ENCODE peak calls at places on chromosome 16, in ten cellular contexts. One of them, this sample, is unnamed.

GRCh38 chr16:31873556-31874353 is at the start of gene ZNF267:
- DNase-seq in spleen: peak; percentile 94
- DNase-seq in NCI-H1092: peak; percentile 90
- DNase-seq in SK-N-MC: peak; percentile 53
- DNase-seq in GM10248: peak; percentile 88
- DNase-seq in pulmonary artery endothelial cell: peak; percentile 73
- DNase-seq in NCI-H2171: peak; percentile 95
- DNase-seq in A549: peak; percentile 88
- DNase-seq in activated T-helper 2 cell treated with anti-CD3 and anti-CD28 coated beads, Interferon-gamma antibody, Interleukin-2, Interleukin-4, amounts not matched to agents 10 μg/mL and 5 μg/mL and 100 μg/mL, durations not matched to agents 14 hours and 24 hours and 36 hours: peak; percentile 90
- DNase-seq in B cell: peak; percentile 95
- DNase-seq in this sample: peak; percentile 90

GRCh38 chr16:28987170-28987853 is 2.5 kb downstream of the LAT start:
- DNase-seq in NCI-H1092: no peak
- DNase-seq in SK-N-MC: no peak
- DNase-seq in spleen: no peak
- DNase-seq in pulmonary artery endothelial cell: no peak
- DNase-seq in activated T-helper 2 cell treated with anti-CD3 and anti-CD28 coated beads, Interferon-gamma antibody, Interleukin-2, Interleukin-4, amounts not matched to agents 10 μg/mL and 5 μg/mL and 100 μg/mL, durations not matched to agents 14 hours and 24 hours and 36 hours: no peak
- DNase-seq in NCI-H2171: no peak
- DNase-seq in GM10248: no peak
- DNase-seq in B cell: no peak
- DNase-seq in A549: no peak
- DNase-seq in this sample: no peak

GRCh38 chr16:9946022-9946720 is 236.1 kb downstream of the GRIN2A start:
- DNase-seq in spleen: no peak
- DNase-seq in GM10248: no peak
- DNase-seq in NCI-H2171: no peak
- DNase-seq in NCI-H1092: no peak
- DNase-seq in A549: no peak
- DNase-seq in pulmonary artery endothelial cell: no peak
- DNase-seq in B cell: no peak
- DNase-seq in activated T-helper 2 cell treated with anti-CD3 and anti-CD28 coated beads, Interferon-gamma antibody, Interleukin-2, Interleukin-4, amounts not matched to agents 10 μg/mL and 5 μg/mL and 100 μg/mL, durations not matched to agents 14 hours and 24 hours and 36 hours: no peak
- DNase-seq in SK-N-MC: no peak
- DNase-seq in this sample: no peak

GRCh38 chr16:62548095-62548494 is 511.9 kb upstream of the CDH8 start:
- DNase-seq in A549: no peak
- DNase-seq in pulmonary artery endothelial cell: no peak
- DNase-seq in NCI-H2171: no peak
- DNase-seq in NCI-H1092: no peak
- DNase-seq in spleen: no peak
- DNase-seq in activated T-helper 2 cell treated with anti-CD3 and anti-CD28 coated beads, Interferon-gamma antibody, Interleukin-2, Interleukin-4, amounts not matched to agents 10 μg/mL and 5 μg/mL and 100 μg/mL, durations not matched to agents 14 hours and 24 hours and 36 hours: no peak
- DNase-seq in B cell: no peak
- DNase-seq in GM10248: no peak
- DNase-seq in SK-N-MC: no peak
- DNase-seq in this sample: no peak

GRCh38 chr16:4859900-4860255 is 12.6 kb downstream of the UBN1 start:
- DNase-seq in NCI-H2171: no peak
- DNase-seq in NCI-H1092: no peak
- DNase-seq in SK-N-MC: no peak
- DNase-seq in pulmonary artery endothelial cell: peak; percentile 37
- DNase-seq in GM10248: no peak
- DNase-seq in B cell: no peak
- DNase-seq in spleen: no peak
- DNase-seq in A549: no peak
- DNase-seq in activated T-helper 2 cell treated with anti-CD3 and anti-CD28 coated beads, Interferon-gamma antibody, Interleukin-2, Interleukin-4, amounts not matched to agents 10 μg/mL and 5 μg/mL and 100 μg/mL, durations not matched to agents 14 hours and 24 hours and 36 hours: no peak
- DNase-seq in this sample: no peak

GRCh38 chr16:89602952-89603590 is 10.4 kb upstream of the DPEP1 start:
- DNase-seq in GM10248: no peak
- DNase-seq in SK-N-MC: no peak
- DNase-seq in NCI-H1092: no peak
- DNase-seq in activated T-helper 2 cell treated with anti-CD3 and anti-CD28 coated beads, Interferon-gamma antibody, Interleukin-2, Interleukin-4, amounts not matched to agents 10 μg/mL and 5 μg/mL and 100 μg/mL, durations not matched to agents 14 hours and 24 hours and 36 hours: no peak
- DNase-seq in NCI-H2171: no peak
- DNase-seq in A549: no peak
- DNase-seq in spleen: no peak
- DNase-seq in pulmonary artery endothelial cell: no peak
- DNase-seq in B cell: no peak
- DNase-seq in this sample: no peak

GRCh38 chr16:87000007-87000406 is 317.2 kb downstream of the C16orf95 start:
- DNase-seq in B cell: no peak
- DNase-seq in SK-N-MC: no peak
- DNase-seq in pulmonary artery endothelial cell: no peak
- DNase-seq in NCI-H2171: no peak
- DNase-seq in GM10248: no peak
- DNase-seq in activated T-helper 2 cell treated with anti-CD3 and anti-CD28 coated beads, Interferon-gamma antibody, Interleukin-2, Interleukin-4, amounts not matched to agents 10 μg/mL and 5 μg/mL and 100 μg/mL, durations not matched to agents 14 hours and 24 hours and 36 hours: no peak
- DNase-seq in NCI-H1092: no peak
- DNase-seq in A549: peak; percentile 39
- DNase-seq in spleen: no peak
- DNase-seq in this sample: no peak

GRCh38 chr16:16083421-16084156 is 134.2 kb downstream of the ABCC1 start:
- DNase-seq in B cell: no peak
- DNase-seq in SK-N-MC: no peak
- DNase-seq in GM10248: no peak
- DNase-seq in A549: peak; percentile 85
- DNase-seq in pulmonary artery endothelial cell: no peak
- DNase-seq in spleen: no peak
- DNase-seq in NCI-H1092: no peak
- DNase-seq in NCI-H2171: no peak
- DNase-seq in activated T-helper 2 cell treated with anti-CD3 and anti-CD28 coated beads, Interferon-gamma antibody, Interleukin-2, Interleukin-4, amounts not matched to agents 10 μg/mL and 5 μg/mL and 100 μg/mL, durations not matched to agents 14 hours and 24 hours and 36 hours: no peak
- DNase-seq in this sample: no peak

GRCh38 chr16:88901718-88902337 is 35.4 kb upstream of the PABPN1L start:
- DNase-seq in A549: no peak
- DNase-seq in GM10248: no peak
- DNase-seq in SK-N-MC: no peak
- DNase-seq in NCI-H1092: no peak
- DNase-seq in activated T-helper 2 cell treated with anti-CD3 and anti-CD28 coated beads, Interferon-gamma antibody, Interleukin-2, Interleukin-4, amounts not matched to agents 10 μg/mL and 5 μg/mL and 100 μg/mL, durations not matched to agents 14 hours and 24 hours and 36 hours: no peak
- DNase-seq in spleen: no peak
- DNase-seq in pulmonary artery endothelial cell: no peak
- DNase-seq in NCI-H2171: no peak
- DNase-seq in B cell: no peak
- DNase-seq in this sample: no peak

GRCh38 chr16:76378020-76378419 is 100.8 kb downstream of the CNTNAP4 start:
- DNase-seq in activated T-helper 2 cell treated with anti-CD3 and anti-CD28 coated beads, Interferon-gamma antibody, Interleukin-2, Interleukin-4, amounts not matched to agents 10 μg/mL and 5 μg/mL and 100 μg/mL, durations not matched to agents 14 hours and 24 hours and 36 hours: no peak
- DNase-seq in spleen: no peak
- DNase-seq in GM10248: no peak
- DNase-seq in NCI-H2171: no peak
- DNase-seq in A549: no peak
- DNase-seq in pulmonary artery endothelial cell: no peak
- DNase-seq in SK-N-MC: no peak
- DNase-seq in B cell: no peak
- DNase-seq in NCI-H1092: no peak
- DNase-seq in this sample: no peak

GRCh38 chr16:58421029-58421428 is 28.8 kb downstream of the GINS3 start:
- DNase-seq in spleen: no peak
- DNase-seq in NCI-H2171: no peak
- DNase-seq in NCI-H1092: no peak
- DNase-seq in A549: no peak
- DNase-seq in GM10248: no peak
- DNase-seq in pulmonary artery endothelial cell: no peak
- DNase-seq in B cell: no peak
- DNase-seq in activated T-helper 2 cell treated with anti-CD3 and anti-CD28 coated beads, Interferon-gamma antibody, Interleukin-2, Interleukin-4, amounts not matched to agents 10 μg/mL and 5 μg/mL and 100 μg/mL, durations not matched to agents 14 hours and 24 hours and 36 hours: no peak
- DNase-seq in SK-N-MC: no peak
- DNase-seq in this sample: no peak

GRCh38 chr16:53549970-53550406 is 47.0 kb upstream of the AKTIP start:
- DNase-seq in SK-N-MC: peak; percentile 65
- DNase-seq in NCI-H1092: peak; percentile 81
- DNase-seq in A549: peak; percentile 61
- DNase-seq in pulmonary artery endothelial cell: peak; percentile 59
- DNase-seq in NCI-H2171: peak; percentile 72
- DNase-seq in activated T-helper 2 cell treated with anti-CD3 and anti-CD28 coated beads, Interferon-gamma antibody, Interleukin-2, Interleukin-4, amounts not matched to agents 10 μg/mL and 5 μg/mL and 100 μg/mL, durations not matched to agents 14 hours and 24 hours and 36 hours: peak; percentile 17
- DNase-seq in B cell: peak; percentile 47
- DNase-seq in GM10248: peak; percentile 69
- DNase-seq in spleen: no peak
- DNase-seq in this sample: peak; percentile 14

GRCh38 chr16:72986011-72986410 is 61.9 kb downstream of the ZFHX3 start:
- DNase-seq in NCI-H1092: no peak
- DNase-seq in activated T-helper 2 cell treated with anti-CD3 and anti-CD28 coated beads, Interferon-gamma antibody, Interleukin-2, Interleukin-4, amounts not matched to agents 10 μg/mL and 5 μg/mL and 100 μg/mL, durations not matched to agents 14 hours and 24 hours and 36 hours: no peak
- DNase-seq in B cell: no peak
- DNase-seq in SK-N-MC: no peak
- DNase-seq in spleen: no peak
- DNase-seq in A549: no peak
- DNase-seq in pulmonary artery endothelial cell: no peak
- DNase-seq in GM10248: no peak
- DNase-seq in NCI-H2171: no peak
- DNase-seq in this sample: no peak

GRCh38 chr16:60274431-60275017 is 1540.4 kb upstream of the GOT2 start:
- DNase-seq in GM10248: no peak
- DNase-seq in NCI-H1092: no peak
- DNase-seq in NCI-H2171: no peak
- DNase-seq in spleen: no peak
- DNase-seq in activated T-helper 2 cell treated with anti-CD3 and anti-CD28 coated beads, Interferon-gamma antibody, Interleukin-2, Interleukin-4, amounts not matched to agents 10 μg/mL and 5 μg/mL and 100 μg/mL, durations not matched to agents 14 hours and 24 hours and 36 hours: no peak
- DNase-seq in B cell: no peak
- DNase-seq in A549: no peak
- DNase-seq in pulmonary artery endothelial cell: no peak
- DNase-seq in SK-N-MC: no peak
- DNase-seq in this sample: no peak

GRCh38 chr16:24721830-24722238 is 7.6 kb upstream of the TNRC6A start:
- DNase-seq in B cell: no peak
- DNase-seq in SK-N-MC: no peak
- DNase-seq in spleen: no peak
- DNase-seq in NCI-H1092: no peak
- DNase-seq in activated T-helper 2 cell treated with anti-CD3 and anti-CD28 coated beads, Interferon-gamma antibody, Interleukin-2, Interleukin-4, amounts not matched to agents 10 μg/mL and 5 μg/mL and 100 μg/mL, durations not matched to agents 14 hours and 24 hours and 36 hours: no peak
- DNase-seq in NCI-H2171: no peak
- DNase-seq in pulmonary artery endothelial cell: no peak
- DNase-seq in GM10248: no peak
- DNase-seq in A549: no peak
- DNase-seq in this sample: no peak

GRCh38 chr16:70750893-70751467 is 50.0 kb downstream of the VAC14 start:
- DNase-seq in spleen: no peak
- DNase-seq in NCI-H2171: no peak
- DNase-seq in SK-N-MC: no peak
- DNase-seq in B cell: no peak
- DNase-seq in A549: peak; percentile 66
- DNase-seq in GM10248: no peak
- DNase-seq in pulmonary artery endothelial cell: peak; percentile 83
- DNase-seq in NCI-H1092: no peak
- DNase-seq in activated T-helper 2 cell treated with anti-CD3 and anti-CD28 coated beads, Interferon-gamma antibody, Interleukin-2, Interleukin-4, amounts not matched to agents 10 μg/mL and 5 μg/mL and 100 μg/mL, durations not matched to agents 14 hours and 24 hours and 36 hours: no peak
- DNase-seq in this sample: no peak

GRCh38 chr16:48395375-48395774 is 10.2 kb upstream of the SIAH1 start:
- DNase-seq in NCI-H2171: no peak
- DNase-seq in pulmonary artery endothelial cell: no peak
- DNase-seq in activated T-helper 2 cell treated with anti-CD3 and anti-CD28 coated beads, Interferon-gamma antibody, Interleukin-2, Interleukin-4, amounts not matched to agents 10 μg/mL and 5 μg/mL and 100 μg/mL, durations not matched to agents 14 hours and 24 hours and 36 hours: no peak
- DNase-seq in A549: no peak
- DNase-seq in NCI-H1092: no peak
- DNase-seq in B cell: no peak
- DNase-seq in spleen: no peak
- DNase-seq in GM10248: no peak
- DNase-seq in SK-N-MC: no peak
- DNase-seq in this sample: no peak

GRCh38 chr16:996672-997071 is 15.1 kb downstream of the SOX8 start:
- DNase-seq in activated T-helper 2 cell treated with anti-CD3 and anti-CD28 coated beads, Interferon-gamma antibody, Interleukin-2, Interleukin-4, amounts not matched to agents 10 μg/mL and 5 μg/mL and 100 μg/mL, durations not matched to agents 14 hours and 24 hours and 36 hours: no peak
- DNase-seq in NCI-H2171: no peak
- DNase-seq in spleen: no peak
- DNase-seq in B cell: no peak
- DNase-seq in A549: no peak
- DNase-seq in pulmonary artery endothelial cell: no peak
- DNase-seq in GM10248: no peak
- DNase-seq in SK-N-MC: no peak
- DNase-seq in NCI-H1092: no peak
- DNase-seq in this sample: no peak

GRCh38 chr16:2253293-2253692 is 1.9 kb upstream of the ECI1 start:
- DNase-seq in NCI-H2171: no peak
- DNase-seq in GM10248: no peak
- DNase-seq in pulmonary artery endothelial cell: no peak
- DNase-seq in NCI-H1092: no peak
- DNase-seq in spleen: no peak
- DNase-seq in activated T-helper 2 cell treated with anti-CD3 and anti-CD28 coated beads, Interferon-gamma antibody, Interleukin-2, Interleukin-4, amounts not matched to agents 10 μg/mL and 5 μg/mL and 100 μg/mL, durations not matched to agents 14 hours and 24 hours and 36 hours: no peak
- DNase-seq in SK-N-MC: no peak
- DNase-seq in A549: no peak
- DNase-seq in B cell: no peak
- DNase-seq in this sample: no peak

GRCh38 chr16:55294947-55295346 is 29.1 kb upstream of the IRX6 start:
- DNase-seq in NCI-H2171: no peak
- DNase-seq in A549: no peak
- DNase-seq in pulmonary artery endothelial cell: no peak
- DNase-seq in SK-N-MC: no peak
- DNase-seq in GM10248: no peak
- DNase-seq in spleen: no peak
- DNase-seq in B cell: no peak
- DNase-seq in NCI-H1092: no peak
- DNase-seq in activated T-helper 2 cell treated with anti-CD3 and anti-CD28 coated beads, Interferon-gamma antibody, Interleukin-2, Interleukin-4, amounts not matched to agents 10 μg/mL and 5 μg/mL and 100 μg/mL, durations not matched to agents 14 hours and 24 hours and 36 hours: no peak
- DNase-seq in this sample: no peak

GRCh38 chr16:85424260-85425060 is 188.7 kb upstream of the GSE1 start:
- DNase-seq in spleen: peak; percentile 66
- DNase-seq in A549: no peak
- DNase-seq in NCI-H1092: no peak
- DNase-seq in GM10248: no peak
- DNase-seq in pulmonary artery endothelial cell: no peak
- DNase-seq in SK-N-MC: no peak
- DNase-seq in B cell: no peak
- DNase-seq in activated T-helper 2 cell treated with anti-CD3 and anti-CD28 coated beads, Interferon-gamma antibody, Interleukin-2, Interleukin-4, amounts not matched to agents 10 μg/mL and 5 μg/mL and 100 μg/mL, durations not matched to agents 14 hours and 24 hours and 36 hours: no peak
- DNase-seq in NCI-H2171: no peak
- DNase-seq in this sample: no peak

GRCh38 chr16:22191966-22192260 is 14.2 kb upstream of the EEF2K start:
- DNase-seq in GM10248: no peak
- DNase-seq in NCI-H2171: no peak
- DNase-seq in NCI-H1092: no peak
- DNase-seq in A549: no peak
- DNase-seq in activated T-helper 2 cell treated with anti-CD3 and anti-CD28 coated beads, Interferon-gamma antibody, Interleukin-2, Interleukin-4, amounts not matched to agents 10 μg/mL and 5 μg/mL and 100 μg/mL, durations not matched to agents 14 hours and 24 hours and 36 hours: peak; percentile 33
- DNase-seq in B cell: no peak
- DNase-seq in spleen: no peak
- DNase-seq in SK-N-MC: no peak
- DNase-seq in pulmonary artery endothelial cell: no peak
- DNase-seq in this sample: peak; percentile 30

GRCh38 chr16:52386694-52387093 is 160.2 kb downstream of the TOX3 start:
- DNase-seq in NCI-H2171: no peak
- DNase-seq in NCI-H1092: no peak
- DNase-seq in spleen: no peak
- DNase-seq in A549: no peak
- DNase-seq in GM10248: no peak
- DNase-seq in SK-N-MC: no peak
- DNase-seq in pulmonary artery endothelial cell: no peak
- DNase-seq in activated T-helper 2 cell treated with anti-CD3 and anti-CD28 coated beads, Interferon-gamma antibody, Interleukin-2, Interleukin-4, amounts not matched to agents 10 μg/mL and 5 μg/mL and 100 μg/mL, durations not matched to agents 14 hours and 24 hours and 36 hours: no peak
- DNase-seq in B cell: no peak
- DNase-seq in this sample: no peak

GRCh38 chr16:78310990-78311561 is 211.6 kb downstream of the WWOX start:
- DNase-seq in A549: no peak
- DNase-seq in NCI-H2171: peak; percentile 22
- DNase-seq in SK-N-MC: no peak
- DNase-seq in B cell: no peak
- DNase-seq in NCI-H1092: no peak
- DNase-seq in spleen: no peak
- DNase-seq in pulmonary artery endothelial cell: no peak
- DNase-seq in activated T-helper 2 cell treated with anti-CD3 and anti-CD28 coated beads, Interferon-gamma antibody, Interleukin-2, Interleukin-4, amounts not matched to agents 10 μg/mL and 5 μg/mL and 100 μg/mL, durations not matched to agents 14 hours and 24 hours and 36 hours: no peak
- DNase-seq in GM10248: no peak
- DNase-seq in this sample: no peak

GRCh38 chr16:28534542-28535373 is 4.0 kb downstream of the NUPR1 start:
- DNase-seq in NCI-H1092: no peak
- DNase-seq in SK-N-MC: no peak
- DNase-seq in activated T-helper 2 cell treated with anti-CD3 and anti-CD28 coated beads, Interferon-gamma antibody, Interleukin-2, Interleukin-4, amounts not matched to agents 10 μg/mL and 5 μg/mL and 100 μg/mL, durations not matched to agents 14 hours and 24 hours and 36 hours: no peak
- DNase-seq in GM10248: no peak
- DNase-seq in NCI-H2171: no peak
- DNase-seq in pulmonary artery endothelial cell: no peak
- DNase-seq in B cell: no peak
- DNase-seq in A549: no peak
- DNase-seq in spleen: no peak
- DNase-seq in this sample: no peak

GRCh38 chr16:31400191-31400590 is 7.1 kb downstream of the ITGAD start:
- DNase-seq in activated T-helper 2 cell treated with anti-CD3 and anti-CD28 coated beads, Interferon-gamma antibody, Interleukin-2, Interleukin-4, amounts not matched to agents 10 μg/mL and 5 μg/mL and 100 μg/mL, durations not matched to agents 14 hours and 24 hours and 36 hours: peak; percentile 22
- DNase-seq in SK-N-MC: no peak
- DNase-seq in spleen: peak; percentile 83
- DNase-seq in NCI-H1092: no peak
- DNase-seq in A549: no peak
- DNase-seq in B cell: no peak
- DNase-seq in GM10248: no peak
- DNase-seq in NCI-H2171: no peak
- DNase-seq in pulmonary artery endothelial cell: no peak
- DNase-seq in this sample: no peak

GRCh38 chr16:14529010-14529669 is 100.9 kb downstream of the PARN start:
- DNase-seq in spleen: no peak
- DNase-seq in B cell: peak; percentile 65
- DNase-seq in A549: peak; percentile 97
- DNase-seq in NCI-H1092: peak; percentile 44
- DNase-seq in GM10248: peak; percentile 64
- DNase-seq in SK-N-MC: peak; percentile 59
- DNase-seq in pulmonary artery endothelial cell: peak; percentile 60
- DNase-seq in NCI-H2171: peak; percentile 52
- DNase-seq in activated T-helper 2 cell treated with anti-CD3 and anti-CD28 coated beads, Interferon-gamma antibody, Interleukin-2, Interleukin-4, amounts not matched to agents 10 μg/mL and 5 μg/mL and 100 μg/mL, durations not matched to agents 14 hours and 24 hours and 36 hours: peak; percentile 36
- DNase-seq in this sample: peak; percentile 24

GRCh38 chr16:84461029-84461415 is 43.4 kb downstream of the MEAK7 start:
- DNase-seq in A549: no peak
- DNase-seq in GM10248: no peak
- DNase-seq in NCI-H2171: no peak
- DNase-seq in NCI-H1092: no peak
- DNase-seq in activated T-helper 2 cell treated with anti-CD3 and anti-CD28 coated beads, Interferon-gamma antibody, Interleukin-2, Interleukin-4, amounts not matched to agents 10 μg/mL and 5 μg/mL and 100 μg/mL, durations not matched to agents 14 hours and 24 hours and 36 hours: no peak
- DNase-seq in B cell: no peak
- DNase-seq in SK-N-MC: no peak
- DNase-seq in pulmonary artery endothelial cell: no peak
- DNase-seq in spleen: peak; percentile 21
- DNase-seq in this sample: no peak